ENCODE peak calls at places on chromosomes 16 and 17, in ten cellular contexts. P is activated CD4-positive, alpha-beta T cell treated with anti-CD3 and anti-CD28 coated beads, Interleukin-2, amount 10 ng/mL, durations not matched to agents 7 days and 5 days; F is central memory CD4-positive, alpha-beta T cell; K is ACHN; Q is spleen; L is GM04504; T is small intestine; R is ascending aorta; J is activated T-helper 1 cell treated with Interleukin-2 at 50 U/mL for 16 hours; D is cardiac fibroblast. O is an unnamed sample.

GRCh38 chr16:4425378-4426020 is at the start of gene DNAJA3:
- DNase-seq in P (peak), F (peak), K (peak), Q (peak), L (peak), T (peak), R (peak), J (peak), D (peak), O (peak)

GRCh38 chr16:87465306-87465705 is 27.5 kb downstream of the ZCCHC14 start:
- DNase-seq in P (no peak), F (no peak), K (peak), Q (no peak), L (peak), T (peak), R (peak), J (no peak), D (peak), O (peak)

GRCh38 chr17:29867643-29868181 is 62.3 kb downstream of the SSH2 start:
- DNase-seq in P (no peak), F (no peak), K (peak), Q (no peak), L (no peak), T (no peak), R (no peak), J (no peak), D (no peak), O (no peak)

GRCh38 chr17:70808596-70808995 is 639.3 kb downstream of the KCNJ2 start:
- DNase-seq in P (no peak), F (no peak), K (peak), Q (no peak), L (no peak), T (peak), R (no peak), J (no peak), D (peak), O (no peak)

GRCh38 chr17:59751955-59752413 is 44.5 kb downstream of the VMP1 start:
- DNase-seq in P (peak), F (no peak), K (no peak), Q (no peak), L (no peak), T (no peak), R (no peak), J (no peak), D (no peak), O (no peak)

GRCh38 chr17:48561894-48562810 is 16.0 kb downstream of the HOXB4 start:
- DNase-seq in P (no peak), F (no peak), K (peak), Q (no peak), L (no peak), T (no peak), R (no peak), J (no peak), D (no peak), O (no peak)

GRCh38 chr17:82932146-82933005 is 92.6 kb upstream of the ZNF750 start:
- DNase-seq in P (no peak), F (no peak), K (no peak), Q (peak), L (no peak), T (no peak), R (no peak), J (no peak), D (peak), O (no peak)

GRCh38 chr17:44930667-44931066 is 15.4 kb upstream of the GFAP start:
- DNase-seq in P (no peak), F (no peak), K (no peak), Q (peak), L (no peak), T (no peak), R (no peak), J (no peak), D (no peak), O (no peak)

GRCh38 chr16:23509763-23510153 is 536 bp downstream of the GGA2 start:
- DNase-seq in P (peak), F (peak), K (peak), Q (no peak), L (no peak), T (peak), R (no peak), J (no peak), D (peak), O (no peak)

GRCh38 chr17:42673885-42674754 is 2.7 kb downstream of the PLEKHH3 start:
- DNase-seq in P (no peak), F (no peak), K (peak), Q (no peak), L (no peak), T (no peak), R (no peak), J (no peak), D (peak), O (peak)

GRCh38 chr16:2464333-2464732 is 4.4 kb downstream of the TEDC2 start:
- DNase-seq in P (no peak), F (no peak), K (no peak), Q (no peak), L (no peak), T (no peak), R (no peak), J (no peak), D (no peak), O (no peak)

GRCh38 chr16:46768809-46769208 is 20.7 kb upstream of the MYLK3 start:
- DNase-seq in P (no peak), F (no peak), K (no peak), Q (peak), L (no peak), T (no peak), R (no peak), J (no peak), D (no peak), O (no peak)

GRCh38 chr16:30805370-30806169 is 18.6 kb upstream of the ZNF629 start:
- DNase-seq in P (no peak), F (peak), K (peak), Q (peak), L (peak), T (peak), R (peak), J (peak), D (peak), O (peak)

GRCh38 chr17:19415806-19416775 is 5.1 kb downstream of the RNF112 start:
- DNase-seq in P (no peak), F (no peak), K (no peak), Q (no peak), L (no peak), T (no peak), R (no peak), J (no peak), D (no peak), O (no peak)

GRCh38 chr16:8649829-8650554 is 24.4 kb upstream of the ABAT start:
- DNase-seq in P (no peak), F (no peak), K (no peak), Q (peak), L (no peak), T (no peak), R (no peak), J (no peak), D (peak), O (no peak)

GRCh38 chr16:88975511-88976061 is 1.4 kb downstream of the CBFA2T3 start:
- DNase-seq in P (no peak), F (no peak), K (no peak), Q (peak), L (no peak), T (no peak), R (no peak), J (no peak), D (no peak), O (no peak)

GRCh38 chr16:48452991-48453760 is 68.0 kb upstream of the SIAH1 start:
- DNase-seq in P (no peak), F (no peak), K (no peak), Q (no peak), L (no peak), T (no peak), R (no peak), J (no peak), D (no peak), O (no peak)

GRCh38 chr16:86974120-86974519 is 343.1 kb downstream of the C16orf95 start:
- DNase-seq in P (no peak), F (no peak), K (no peak), Q (peak), L (no peak), T (no peak), R (no peak), J (no peak), D (no peak), O (no peak)

GRCh38 chr16:15598648-15599190 is 44.2 kb downstream of the MARF1 start:
- DNase-seq in P (no peak), F (no peak), K (no peak), Q (no peak), L (no peak), T (no peak), R (no peak), J (no peak), D (no peak), O (no peak)

GRCh38 chr16:50534091-50534490 is 14.1 kb upstream of the NKD1 start:
- DNase-seq in P (no peak), F (no peak), K (no peak), Q (peak), L (no peak), T (no peak), R (no peak), J (no peak), D (no peak), O (no peak)

GRCh38 chr16:10936585-10936984 is 5.7 kb downstream of the DEXI start:
- DNase-seq in P (no peak), F (no peak), K (no peak), Q (peak), L (no peak), T (no peak), R (no peak), J (no peak), D (no peak), O (no peak)

GRCh38 chr16:57608462-57609113 is 19.8 kb upstream of the ADGRG1 start:
- DNase-seq in P (no peak), F (no peak), K (no peak), Q (peak), L (no peak), T (no peak), R (no peak), J (no peak), D (no peak), O (no peak)

GRCh38 chr16:5756969-5757368 is 659.4 kb upstream of the EEF2KMT start:
- DNase-seq in P (no peak), F (no peak), K (no peak), Q (no peak), L (no peak), T (no peak), R (no peak), J (no peak), D (no peak), O (no peak)

GRCh38 chr17:48068491-48068961 is 20.4 kb downstream of the NFE2L1 start:
- DNase-seq in P (peak), F (no peak), K (peak), Q (peak), L (peak), T (peak), R (no peak), J (no peak), D (peak), O (peak)

GRCh38 chr17:4436846-4437245 is 3.1 kb downstream of the SPNS3 start:
- DNase-seq in P (no peak), F (no peak), K (no peak), Q (no peak), L (no peak), T (no peak), R (no peak), J (no peak), D (no peak), O (no peak)

GRCh38 chr17:27216836-27217235 is 77.1 kb upstream of the WSB1 start:
- DNase-seq in P (no peak), F (no peak), K (peak), Q (no peak), L (no peak), T (peak), R (no peak), J (no peak), D (no peak), O (no peak)

GRCh38 chr17:51275381-51275780 is 15.0 kb downstream of the UTP18 start:
- DNase-seq in P (no peak), F (no peak), K (no peak), Q (no peak), L (peak), T (no peak), R (no peak), J (no peak), D (peak), O (no peak)

GRCh38 chr16:70778901-70779309 is 22.1 kb downstream of the VAC14 start:
- DNase-seq in P (no peak), F (no peak), K (no peak), Q (no peak), L (peak), T (no peak), R (no peak), J (no peak), D (peak), O (no peak)

GRCh38 chr17:80482058-80482318 is 5.6 kb upstream of the NPTX1 start:
- DNase-seq in P (no peak), F (no peak), K (no peak), Q (peak), L (no peak), T (no peak), R (no peak), J (no peak), D (no peak), O (no peak)

GRCh38 chr16:86228713-86229112 is 281.6 kb upstream of the FOXF1 start:
- DNase-seq in P (no peak), F (no peak), K (no peak), Q (no peak), L (no peak), T (no peak), R (no peak), J (no peak), D (no peak), O (no peak)

GRCh38 chr16:66277311-66278070 is 89.0 kb upstream of the CDH5 start:
- DNase-seq in P (no peak), F (no peak), K (no peak), Q (no peak), L (no peak), T (no peak), R (no peak), J (no peak), D (no peak), O (no peak)

GRCh38 chr16:25012525-25012991 is 2.6 kb downstream of the ARHGAP17 start:
- DNase-seq in P (no peak), F (no peak), K (no peak), Q (no peak), L (peak), T (peak), R (no peak), J (no peak), D (peak), O (peak)

GRCh38 chr16:10876799-10877341 is at the start of gene CIITA:
- DNase-seq in P (peak), F (no peak), K (peak), Q (peak), L (peak), T (peak), R (peak), J (peak), D (peak), O (peak)

GRCh38 chr16:50685456-50686058 is 4.4 kb upstream of the SNX20 start:
- DNase-seq in P (no peak), F (no peak), K (no peak), Q (no peak), L (no peak), T (no peak), R (no peak), J (no peak), D (no peak), O (peak)

GRCh38 chr17:32298721-32299578 is 33.3 kb downstream of the RHBDL3 start:
- DNase-seq in P (no peak), F (no peak), K (no peak), Q (no peak), L (no peak), T (no peak), R (no peak), J (no peak), D (no peak), O (no peak)

GRCh38 chr17:67520282-67520906 is 143.3 kb downstream of the PITPNC1 start:
- DNase-seq in P (no peak), F (no peak), K (no peak), Q (no peak), L (peak), T (peak), R (no peak), J (no peak), D (no peak), O (peak)

GRCh38 chr16:8571061-8571596 is 19.2 kb downstream of the TMEM114 start:
- DNase-seq in P (no peak), F (no peak), K (no peak), Q (no peak), L (peak), T (no peak), R (no peak), J (no peak), D (peak), O (peak)

GRCh38 chr17:7747586-7747985 is 30.0 kb downstream of the DNAH2 start:
- DNase-seq in P (no peak), F (no peak), K (no peak), Q (no peak), L (no peak), T (no peak), R (no peak), J (no peak), D (peak), O (no peak)